ENCODE peak calls at places on chromosomes 2 and 18, in four cellular contexts. One of them, this sample, is unnamed. For H3K36me3, the result is how much of the 10 kb centered on the place peaks cover.

GRCh38 chr2:16640024-16640423 is 25.6 kb downstream of the CYRIA start:
- DNase-seq in SJSA1: no peak
- DNase-seq in left ventricle myocardium inferior: no peak
- DNase-seq in SK-N-SH: no peak
- DNase-seq in this sample: no peak

GRCh38 chr18:76686737-76687231 is 135.6 kb upstream of the ZNF236 start:
- DNase-seq in SJSA1: no peak
- DNase-seq in left ventricle myocardium inferior: peak
- DNase-seq in SK-N-SH: peak
- DNase-seq in this sample: peak

GRCh38 chr2:148303166-148303565 is 282.3 kb downstream of the MBD5 start:
- DNase-seq in SJSA1: no peak
- DNase-seq in left ventricle myocardium inferior: no peak
- DNase-seq in SK-N-SH: no peak
- DNase-seq in this sample: no peak

GRCh38 chr2:127695491-127696472 is 5.5 kb upstream of the SFT2D3 start:
- DNase-seq in SJSA1: no peak
- DNase-seq in left ventricle myocardium inferior: no peak
- DNase-seq in SK-N-SH: peak
- DNase-seq in this sample: peak

GRCh38 chr18:12963069-12963468 is 15.3 kb downstream of the SEH1L start:
- DNase-seq in SJSA1: no peak
- DNase-seq in left ventricle myocardium inferior: no peak
- DNase-seq in SK-N-SH: no peak
- DNase-seq in this sample: no peak

GRCh38 chr2:207419331-207419730 is 110.4 kb upstream of the CREB1 start:
- DNase-seq in SJSA1: no peak
- DNase-seq in left ventricle myocardium inferior: no peak
- DNase-seq in SK-N-SH: no peak
- DNase-seq in this sample: no peak

GRCh38 chr18:51988277-51988676 is 351.7 kb upstream of the DCC start:
- DNase-seq in SJSA1: no peak
- DNase-seq in left ventricle myocardium inferior: no peak
- DNase-seq in SK-N-SH: no peak
- DNase-seq in this sample: no peak

GRCh38 chr18:34626404-34627137 is 83.5 kb upstream of the DTNA start:
- DNase-seq in SJSA1: no peak
- DNase-seq in left ventricle myocardium inferior: no peak
- DNase-seq in SK-N-SH: no peak
- DNase-seq in this sample: no peak

GRCh38 chr2:211816739-211817138 is 721.9 kb downstream of the ERBB4 start:
- DNase-seq in SJSA1: no peak
- DNase-seq in left ventricle myocardium inferior: no peak
- DNase-seq in SK-N-SH: peak
- DNase-seq in this sample: no peak

GRCh38 chr2:198545411-198545810 is 741.0 kb downstream of the PLCL1 start:
- DNase-seq in SJSA1: no peak
- DNase-seq in left ventricle myocardium inferior: no peak
- DNase-seq in SK-N-SH: no peak
- DNase-seq in this sample: no peak

GRCh38 chr2:225008179-225008829 is 34.0 kb downstream of the DOCK10 start:
- DNase-seq in SJSA1: no peak
- DNase-seq in left ventricle myocardium inferior: no peak
- DNase-seq in SK-N-SH: no peak
- DNase-seq in this sample: no peak

GRCh38 chr2:23617817-23618216 is 232.8 kb downstream of the KLHL29 start:
- DNase-seq in SJSA1: no peak
- DNase-seq in left ventricle myocardium inferior: peak
- DNase-seq in SK-N-SH: no peak
- DNase-seq in this sample: no peak

GRCh38 chr2:225317191-225317590 is 82.3 kb upstream of the NYAP2 start:
- DNase-seq in SJSA1: no peak
- DNase-seq in left ventricle myocardium inferior: no peak
- DNase-seq in SK-N-SH: no peak
- DNase-seq in this sample: no peak

GRCh38 chr2:237819231-237819630 is 20.7 kb downstream of the RBM44 start:
- DNase-seq in SJSA1: no peak
- DNase-seq in left ventricle myocardium inferior: no peak
- DNase-seq in SK-N-SH: no peak
- DNase-seq in this sample: no peak

GRCh38 chr2:317501-318424 is 29.9 kb upstream of the ALKAL2 start:
- DNase-seq in SJSA1: peak
- DNase-seq in left ventricle myocardium inferior: no peak
- DNase-seq in SK-N-SH: no peak
- DNase-seq in this sample: no peak

GRCh38 chr2:8633735-8634313 is 48.0 kb upstream of the ID2 start:
- DNase-seq in SJSA1: peak
- DNase-seq in left ventricle myocardium inferior: no peak
- DNase-seq in SK-N-SH: no peak
- DNase-seq in this sample: no peak

GRCh38 chr2:29596584-29596983 is 324.8 kb downstream of the ALK start:
- DNase-seq in SJSA1: no peak
- DNase-seq in left ventricle myocardium inferior: peak
- DNase-seq in SK-N-SH: no peak
- DNase-seq in this sample: no peak

GRCh38 chr2:112301171-112301584 is 25.8 kb downstream of the ZC3H6 start:
- DNase-seq in SJSA1: no peak
- DNase-seq in left ventricle myocardium inferior: no peak
- DNase-seq in SK-N-SH: no peak
- DNase-seq in this sample: no peak

GRCh38 chr2:3151153-3151918 is 226.3 kb downstream of the EIPR1 start:
- DNase-seq in SJSA1: no peak
- DNase-seq in left ventricle myocardium inferior: no peak
- DNase-seq in SK-N-SH: no peak
- DNase-seq in this sample: no peak

GRCh38 chr18:36402765-36403396 is 105.4 kb downstream of the FHOD3 start:
- DNase-seq in SJSA1: no peak
- DNase-seq in left ventricle myocardium inferior: peak
- DNase-seq in SK-N-SH: no peak
- DNase-seq in this sample: no peak

GRCh38 chr2:40282428-40282827 is 169.5 kb downstream of the SLC8A1 start:
- DNase-seq in SJSA1: no peak
- DNase-seq in left ventricle myocardium inferior: no peak
- DNase-seq in SK-N-SH: no peak
- DNase-seq in this sample: no peak

GRCh38 chr2:50084086-50084843 is 930.0 kb upstream of the FSHR start:
- DNase-seq in SJSA1: no peak
- DNase-seq in left ventricle myocardium inferior: no peak
- DNase-seq in SK-N-SH: no peak
- DNase-seq in this sample: no peak

GRCh38 chr2:246489-247145 is 17.2 kb downstream of the SH3YL1 start:
- DNase-seq in SJSA1: no peak
- DNase-seq in left ventricle myocardium inferior: no peak
- DNase-seq in SK-N-SH: peak
- DNase-seq in this sample: no peak

GRCh38 chr2:144131042-144131441 is 388.9 kb downstream of the ZEB2 start:
- DNase-seq in SJSA1: no peak
- DNase-seq in left ventricle myocardium inferior: no peak
- DNase-seq in SK-N-SH: no peak
- DNase-seq in this sample: no peak

GRCh38 chr2:37560241-37560848 is 111.1 kb downstream of the CDC42EP3 start:
- DNase-seq in SJSA1: no peak
- DNase-seq in left ventricle myocardium inferior: no peak
- DNase-seq in SK-N-SH: no peak
- DNase-seq in this sample: no peak

GRCh38 chr2:55161295-55162210 is 70.5 kb downstream of the CLHC1 start:
- DNase-seq in SJSA1: no peak
- DNase-seq in left ventricle myocardium inferior: no peak
- DNase-seq in SK-N-SH: no peak
- DNase-seq in this sample: no peak

GRCh38 chr18:66655407-66655806 is 51.5 kb upstream of the CDH19 start:
- DNase-seq in SJSA1: no peak
- DNase-seq in left ventricle myocardium inferior: no peak
- DNase-seq in SK-N-SH: no peak
- DNase-seq in this sample: no peak

GRCh38 chr2:65527451-65528240 is 95.2 kb upstream of the SPRED2 start:
- DNase-seq in SJSA1: no peak
- DNase-seq in left ventricle myocardium inferior: no peak
- DNase-seq in SK-N-SH: no peak
- DNase-seq in this sample: no peak

GRCh38 chr18:78978336-78979057 is 1.1 kb upstream of the SALL3 start:
- DNase-seq in SJSA1: no peak
- DNase-seq in left ventricle myocardium inferior: no peak
- DNase-seq in SK-N-SH: no peak
- DNase-seq in this sample: no peak

GRCh38 chr2:130963849-130964793 is 127.4 kb downstream of the ARHGEF4 start:
- DNase-seq in SJSA1: no peak
- DNase-seq in left ventricle myocardium inferior: no peak
- DNase-seq in SK-N-SH: peak
- DNase-seq in this sample: no peak

GRCh38 chr2:227890495-227891079 is 19.2 kb downstream of the DAW1 start:
- DNase-seq in SJSA1: no peak
- DNase-seq in left ventricle myocardium inferior: no peak
- DNase-seq in SK-N-SH: peak
- DNase-seq in this sample: no peak

GRCh38 chr2:198186257-198186656 is 381.9 kb downstream of the PLCL1 start:
- DNase-seq in SJSA1: no peak
- DNase-seq in left ventricle myocardium inferior: no peak
- DNase-seq in SK-N-SH: no peak
- DNase-seq in this sample: no peak

GRCh38 chr2:3628800-3629199 is 29.2 kb upstream of the ALLC start:
- DNase-seq in SJSA1: peak
- DNase-seq in left ventricle myocardium inferior: no peak
- DNase-seq in SK-N-SH: no peak
- DNase-seq in this sample: peak

GRCh38 chr2:9979977-9980376 is 28.5 kb downstream of the GRHL1 start:
- DNase-seq in SJSA1: no peak
- DNase-seq in left ventricle myocardium inferior: no peak
- DNase-seq in SK-N-SH: no peak
- DNase-seq in this sample: no peak

GRCh38 chr2:73156539-73157124 is 43.9 kb upstream of the RAB11FIP5 start:
- DNase-seq in SJSA1: peak
- DNase-seq in left ventricle myocardium inferior: peak
- DNase-seq in SK-N-SH: peak
- DNase-seq in this sample: peak

DNA sequence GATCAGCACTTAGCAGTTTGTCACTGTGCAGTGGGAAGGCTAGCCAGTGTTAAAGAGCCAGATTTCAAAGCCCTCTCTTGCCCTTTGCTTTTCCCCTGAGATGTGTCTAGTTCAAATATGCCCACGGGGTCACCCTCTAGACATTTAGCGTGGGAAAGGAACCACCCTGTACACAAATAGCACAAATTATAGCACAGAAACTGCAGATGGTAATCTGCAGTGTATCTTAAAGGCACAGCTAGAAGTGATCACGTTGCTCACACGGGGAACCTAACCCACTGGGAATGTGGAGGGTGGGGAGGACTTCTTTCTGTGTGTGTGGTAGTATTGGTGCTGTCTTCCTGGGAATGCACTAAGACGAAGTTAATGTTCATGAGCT is 131.5 kb downstream of the MAP4K4 start:
- DNase-seq in SJSA1: no peak
- DNase-seq in left ventricle myocardium inferior: no peak
- DNase-seq in SK-N-SH: no peak
- DNase-seq in this sample: no peak
- H3K36me3 ChIP-seq in SJSA1: half or more
- H3K36me3 ChIP-seq in left ventricle myocardium inferior: under half
- H3K36me3 ChIP-seq in SK-N-SH: half or more
- H3K36me3 ChIP-seq in this sample: under half

DNA sequence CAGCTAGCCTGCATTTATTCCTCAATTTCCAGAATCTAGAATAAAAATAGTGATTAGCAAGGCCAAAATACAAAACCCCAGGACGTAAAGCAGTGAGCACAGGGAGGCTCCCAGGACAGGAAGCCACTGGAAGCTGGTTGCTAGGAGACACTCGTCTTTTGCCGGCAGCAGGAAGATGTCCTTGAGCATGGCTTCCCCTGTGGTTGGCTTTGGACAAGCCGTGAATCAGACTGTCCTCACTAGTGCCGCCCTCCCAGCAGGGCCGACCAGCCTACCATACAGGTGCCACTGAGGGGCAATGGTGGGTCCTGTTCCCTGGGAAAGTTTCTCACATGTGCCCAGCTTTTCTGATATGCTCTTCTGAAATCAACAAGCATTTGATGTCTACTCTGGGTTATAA is 374.5 kb downstream of the MTX2 start:
- DNase-seq in SJSA1: no peak
- DNase-seq in left ventricle myocardium inferior: no peak
- DNase-seq in SK-N-SH: peak
- DNase-seq in this sample: no peak
- H3K4me3 ChIP-seq in SJSA1: no peak
- H3K4me3 ChIP-seq in left ventricle myocardium inferior: no peak
- H3K4me3 ChIP-seq in SK-N-SH: no peak
- H3K4me3 ChIP-seq in this sample: no peak

DNA sequence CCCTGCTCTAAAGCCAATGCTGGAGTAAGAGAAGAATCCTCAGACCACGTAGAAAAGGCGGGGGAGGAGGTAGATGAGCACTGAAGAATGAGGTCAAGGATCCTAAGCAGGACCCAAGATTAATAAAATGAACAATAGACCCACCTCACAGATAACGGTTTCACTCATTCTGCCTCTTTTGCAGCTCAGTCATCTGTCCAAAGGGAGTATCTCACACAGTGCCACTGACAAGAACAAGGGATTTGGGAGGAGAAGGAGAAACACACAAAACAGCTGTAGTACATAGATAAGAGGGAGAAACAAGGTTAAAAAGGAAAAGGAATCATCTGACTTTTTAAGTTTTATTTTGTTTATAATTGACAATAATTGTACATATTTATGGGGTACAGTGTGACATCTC is 30.9 kb upstream of the SULT1C4 start:
- DNase-seq in SJSA1: no peak
- DNase-seq in left ventricle myocardium inferior: no peak
- DNase-seq in SK-N-SH: no peak
- DNase-seq in this sample: no peak
- H3K36me3 ChIP-seq in SJSA1: under half
- H3K36me3 ChIP-seq in left ventricle myocardium inferior: under half
- H3K36me3 ChIP-seq in SK-N-SH: under half
- H3K36me3 ChIP-seq in this sample: under half

GRCh38 chr18:9612215-9612830 is 2.0 kb downstream of the PPP4R1 start:
- DNase-seq in SJSA1: no peak
- DNase-seq in left ventricle myocardium inferior: no peak
- DNase-seq in SK-N-SH: peak
- DNase-seq in this sample: no peak
- H3K4me3 ChIP-seq in SJSA1: peak
- H3K4me3 ChIP-seq in left ventricle myocardium inferior: peak
- H3K4me3 ChIP-seq in SK-N-SH: peak
- H3K4me3 ChIP-seq in this sample: peak

GRCh38 chr2:181902625-181903024 is 11.1 kb downstream of the ITPRID2 start:
- DNase-seq in SJSA1: no peak
- DNase-seq in left ventricle myocardium inferior: no peak
- DNase-seq in SK-N-SH: no peak
- DNase-seq in this sample: no peak
- H3K36me3 ChIP-seq in SJSA1: half or more
- H3K36me3 ChIP-seq in left ventricle myocardium inferior: half or more
- H3K36me3 ChIP-seq in SK-N-SH: half or more
- H3K36me3 ChIP-seq in this sample: under half

GRCh38 chr2:230225486-230225885 is at the start of gene SP140:
- DNase-seq in SJSA1: no peak
- DNase-seq in left ventricle myocardium inferior: peak
- DNase-seq in SK-N-SH: no peak
- DNase-seq in this sample: peak
- H3K4me3 ChIP-seq in SJSA1: no peak
- H3K4me3 ChIP-seq in left ventricle myocardium inferior: peak
- H3K4me3 ChIP-seq in SK-N-SH: no peak
- H3K4me3 ChIP-seq in this sample: peak